ENCODE peak calls at places on chromosome 19, in six cellular contexts. W is AG20443, X is HS-27A, O is substantia nigra, H is GM20000, G is mesothelial cell of epicardium. Q is an unnamed sample.

GRCh38 chr19:3096267-3096901 is 2.2 kb downstream of the GNA11 start:
- DNase-seq in O (no peak), X (no peak), W (no peak), H (no peak), G (no peak), Q (no peak)

GRCh38 chr19:16447015-16447384 is 24.8 kb downstream of the EPS15L1 start:
- DNase-seq in W (peak), G (peak), O (peak), H (peak), X (peak), Q (peak)

GRCh38 chr19:54081032-54081431 is at the start of gene TARM1:
- DNase-seq in X (no peak), H (no peak), W (no peak), O (no peak), G (no peak), Q (no peak)

GRCh38 chr19:2618611-2619010 is 83.9 kb downstream of the GNG7 start:
- DNase-seq in W (no peak), G (no peak), O (no peak), X (peak), H (no peak), Q (no peak)

GRCh38 chr19:30666301-30666803 is 294.2 kb downstream of the ZNF536 start:
- DNase-seq in O (peak), H (peak), W (peak), X (no peak), G (peak), Q (peak)

GRCh38 chr19:3358919-3359849 is 7.2 kb upstream of the NFIC start:
- DNase-seq in W (peak), H (peak), X (no peak), O (peak), G (no peak), Q (peak)

GRCh38 chr19:20313894-20314293 is 146.9 kb downstream of the ZNF486 start:
- DNase-seq in X (no peak), G (no peak), H (no peak), W (no peak), O (no peak), Q (no peak)

GRCh38 chr19:18809149-18809978 is 18.3 kb upstream of the COMP start:
- DNase-seq in W (peak), G (no peak), X (no peak), H (no peak), O (no peak), Q (peak)

GRCh38 chr19:44602071-44602470 is 11.3 kb upstream of the IGSF23 start:
- DNase-seq in G (no peak), X (no peak), O (no peak), W (no peak), H (no peak), Q (no peak)

GRCh38 chr19:30284209-30284608 is 88.0 kb upstream of the ZNF536 start:
- DNase-seq in H (no peak), O (no peak), G (no peak), W (no peak), X (no peak), Q (no peak)

GRCh38 chr19:19120308-19121156 is 17.7 kb downstream of the TMEM161A start:
- DNase-seq in X (no peak), H (no peak), O (no peak), G (peak), W (peak), Q (peak)

GRCh38 chr19:8459520-8460260 is 14.9 kb downstream of the HNRNPM start:
- DNase-seq in W (peak), G (no peak), X (peak), O (no peak), H (no peak), Q (peak)